ENCODE peak calls at places on chromosome 10, in ten cellular contexts. One of them, this sample, is unnamed.

GRCh38 chr10:101817542-101818118 is 614 bp downstream of the OGA start:
- DNase-seq in GM13976: peak
- DNase-seq in fibroblast of lung: peak
- DNase-seq in fibroblast of pulmonary artery: peak
- DNase-seq in psoas muscle: peak
- DNase-seq in right lobe of liver: peak
- DNase-seq in GM20000: peak
- DNase-seq in WTC11: no peak
- DNase-seq in HFFc6: peak
- DNase-seq in GM13977: no peak
- DNase-seq in this sample: peak

GRCh38 chr10:86389441-86390193 is 23.0 kb upstream of the GRID1 start:
- DNase-seq in fibroblast of lung: no peak
- DNase-seq in right lobe of liver: peak
- DNase-seq in GM13976: peak
- DNase-seq in GM20000: peak
- DNase-seq in fibroblast of pulmonary artery: peak
- DNase-seq in WTC11: peak
- DNase-seq in psoas muscle: no peak
- DNase-seq in HFFc6: no peak
- DNase-seq in GM13977: peak
- DNase-seq in this sample: no peak

GRCh38 chr10:28496481-28496961 is 36.4 kb upstream of the WAC start:
- DNase-seq in fibroblast of lung: no peak
- DNase-seq in psoas muscle: no peak
- DNase-seq in WTC11: no peak
- DNase-seq in right lobe of liver: no peak
- DNase-seq in GM13976: no peak
- DNase-seq in HFFc6: no peak
- DNase-seq in GM20000: no peak
- DNase-seq in fibroblast of pulmonary artery: no peak
- DNase-seq in GM13977: no peak
- DNase-seq in this sample: no peak

GRCh38 chr10:1190052-1190395 is 133.8 kb downstream of the WDR37 start:
- DNase-seq in right lobe of liver: no peak
- DNase-seq in GM13977: no peak
- DNase-seq in fibroblast of pulmonary artery: no peak
- DNase-seq in HFFc6: no peak
- DNase-seq in WTC11: no peak
- DNase-seq in fibroblast of lung: no peak
- DNase-seq in psoas muscle: no peak
- DNase-seq in GM20000: no peak
- DNase-seq in GM13976: no peak
- DNase-seq in this sample: no peak

GRCh38 chr10:71086439-71087080 is 125.8 kb upstream of the UNC5B start:
- DNase-seq in GM13976: no peak
- DNase-seq in right lobe of liver: peak
- DNase-seq in WTC11: no peak
- DNase-seq in psoas muscle: peak
- DNase-seq in fibroblast of pulmonary artery: no peak
- DNase-seq in GM20000: no peak
- DNase-seq in GM13977: no peak
- DNase-seq in fibroblast of lung: no peak
- DNase-seq in HFFc6: no peak
- DNase-seq in this sample: no peak

GRCh38 chr10:5583525-5584175 is 58.9 kb downstream of the CALML3 start:
- DNase-seq in right lobe of liver: no peak
- DNase-seq in fibroblast of pulmonary artery: peak
- DNase-seq in psoas muscle: no peak
- DNase-seq in WTC11: peak
- DNase-seq in fibroblast of lung: no peak
- DNase-seq in GM20000: peak
- DNase-seq in GM13977: no peak
- DNase-seq in HFFc6: no peak
- DNase-seq in GM13976: no peak
- DNase-seq in this sample: no peak

GRCh38 chr10:89531359-89531758 is 4.0 kb downstream of the SLC16A12 start:
- DNase-seq in GM20000: no peak
- DNase-seq in HFFc6: no peak
- DNase-seq in WTC11: no peak
- DNase-seq in GM13977: no peak
- DNase-seq in right lobe of liver: no peak
- DNase-seq in psoas muscle: no peak
- DNase-seq in GM13976: no peak
- DNase-seq in fibroblast of pulmonary artery: no peak
- DNase-seq in fibroblast of lung: no peak
- DNase-seq in this sample: no peak

GRCh38 chr10:35185260-35186034 is 58.8 kb downstream of the CREM start:
- DNase-seq in fibroblast of pulmonary artery: no peak
- DNase-seq in psoas muscle: no peak
- DNase-seq in right lobe of liver: no peak
- DNase-seq in HFFc6: no peak
- DNase-seq in GM13977: peak
- DNase-seq in GM13976: no peak
- DNase-seq in GM20000: peak
- DNase-seq in fibroblast of lung: no peak
- DNase-seq in WTC11: no peak
- DNase-seq in this sample: no peak

GRCh38 chr10:52965938-52966401 is 193.4 kb upstream of the MBL2 start:
- DNase-seq in right lobe of liver: no peak
- DNase-seq in GM20000: peak
- DNase-seq in fibroblast of pulmonary artery: no peak
- DNase-seq in HFFc6: no peak
- DNase-seq in GM13976: peak
- DNase-seq in psoas muscle: no peak
- DNase-seq in fibroblast of lung: no peak
- DNase-seq in WTC11: no peak
- DNase-seq in GM13977: peak
- DNase-seq in this sample: no peak

GRCh38 chr10:69802424-69803161 is 887 bp downstream of the COL13A1 start:
- DNase-seq in GM20000: peak
- DNase-seq in psoas muscle: peak
- DNase-seq in right lobe of liver: no peak
- DNase-seq in GM13977: no peak
- DNase-seq in WTC11: peak
- DNase-seq in fibroblast of lung: peak
- DNase-seq in GM13976: no peak
- DNase-seq in fibroblast of pulmonary artery: peak
- DNase-seq in HFFc6: peak
- DNase-seq in this sample: no peak
- TF ChIP-seq CTCF in GM20000: no peak
- TF ChIP-seq CTCF in psoas muscle: peak
- TF ChIP-seq CTCF in right lobe of liver: no peak
- TF ChIP-seq CTCF in GM13977: no peak
- TF ChIP-seq CTCF in WTC11: no peak
- TF ChIP-seq CTCF in fibroblast of lung: peak
- TF ChIP-seq CTCF in GM13976: no peak
- TF ChIP-seq CTCF in fibroblast of pulmonary artery: peak
- TF ChIP-seq CTCF in HFFc6: peak
- TF ChIP-seq CTCF in this sample: peak

GRCh38 chr10:99660662-99661369 is 1.5 kb downstream of the ENTPD7 start:
- DNase-seq in fibroblast of pulmonary artery: peak
- DNase-seq in psoas muscle: no peak
- DNase-seq in fibroblast of lung: no peak
- DNase-seq in right lobe of liver: no peak
- DNase-seq in HFFc6: no peak
- DNase-seq in GM13976: no peak
- DNase-seq in GM20000: no peak
- DNase-seq in GM13977: no peak
- DNase-seq in WTC11: no peak
- DNase-seq in this sample: no peak

GRCh38 chr10:99659868-99660366 is 608 bp downstream of the ENTPD7 start:
- DNase-seq in GM20000: no peak
- DNase-seq in psoas muscle: no peak
- DNase-seq in right lobe of liver: no peak
- DNase-seq in WTC11: no peak
- DNase-seq in fibroblast of pulmonary artery: no peak
- DNase-seq in HFFc6: no peak
- DNase-seq in fibroblast of lung: no peak
- DNase-seq in GM13976: no peak
- DNase-seq in GM13977: no peak
- DNase-seq in this sample: no peak

GRCh38 chr10:99658622-99659030 is 683 bp upstream of the ENTPD7 start:
- DNase-seq in WTC11: peak
- DNase-seq in GM13977: no peak
- DNase-seq in right lobe of liver: peak
- DNase-seq in psoas muscle: peak
- DNase-seq in fibroblast of pulmonary artery: peak
- DNase-seq in GM13976: no peak
- DNase-seq in GM20000: no peak
- DNase-seq in HFFc6: peak
- DNase-seq in fibroblast of lung: no peak
- DNase-seq in this sample: no peak

GRCh38 chr10:99661370-99661749 is 2.1 kb downstream of the ENTPD7 start:
- DNase-seq in fibroblast of pulmonary artery: peak
- DNase-seq in GM13977: no peak
- DNase-seq in GM20000: no peak
- DNase-seq in fibroblast of lung: peak
- DNase-seq in psoas muscle: no peak
- DNase-seq in GM13976: no peak
- DNase-seq in WTC11: no peak
- DNase-seq in HFFc6: peak
- DNase-seq in right lobe of liver: no peak
- DNase-seq in this sample: no peak

GRCh38 chr10:99659031-99659867 is at the start of gene ENTPD7:
- DNase-seq in GM13976: peak
- DNase-seq in psoas muscle: peak
- DNase-seq in HFFc6: peak
- DNase-seq in GM20000: peak
- DNase-seq in fibroblast of lung: peak
- DNase-seq in GM13977: peak
- DNase-seq in WTC11: peak
- DNase-seq in fibroblast of pulmonary artery: peak
- DNase-seq in right lobe of liver: peak
- DNase-seq in this sample: peak
- TF ChIP-seq CTCF in GM13976: no peak
- TF ChIP-seq CTCF in psoas muscle: peak
- TF ChIP-seq CTCF in HFFc6: peak
- TF ChIP-seq CTCF in GM20000: no peak
- TF ChIP-seq CTCF in fibroblast of lung: peak
- TF ChIP-seq CTCF in GM13977: no peak
- TF ChIP-seq CTCF in WTC11: no peak
- TF ChIP-seq CTCF in fibroblast of pulmonary artery: no peak
- TF ChIP-seq CTCF in right lobe of liver: peak
- TF ChIP-seq CTCF in this sample: peak

DNA sequence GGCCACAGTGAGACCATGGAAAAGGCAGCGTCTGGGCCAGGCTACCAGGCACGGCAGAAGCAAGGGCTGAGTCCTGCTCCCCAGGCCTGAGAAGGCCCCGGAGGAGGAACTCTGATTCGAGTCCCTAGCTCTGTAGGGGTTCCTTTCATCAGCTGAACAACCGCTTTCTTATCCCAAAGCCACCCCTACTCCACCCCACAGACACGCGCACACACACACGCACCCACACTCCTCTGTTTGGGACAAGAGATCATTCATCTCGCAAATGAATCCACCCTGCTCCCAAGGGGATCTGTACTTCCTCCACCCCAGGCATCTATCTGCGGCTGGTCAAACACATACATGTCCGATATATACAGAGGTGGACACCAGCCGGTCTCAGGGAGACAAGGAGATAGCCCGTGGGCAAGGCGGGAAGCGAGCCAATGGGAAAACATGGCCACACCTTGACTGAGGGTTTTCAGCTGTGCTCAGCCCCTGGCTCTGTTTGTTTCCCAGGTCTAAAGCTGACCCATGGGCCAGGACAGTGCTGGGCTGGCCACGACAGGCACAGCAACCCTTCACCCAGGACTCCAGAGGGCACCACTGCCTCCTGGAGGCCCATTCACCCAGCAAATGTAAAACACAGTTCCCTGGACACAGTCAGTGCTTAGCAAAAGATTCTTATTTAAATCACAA is 7.3 kb downstream of the ZCCHC24 start:
- DNase-seq in fibroblast of pulmonary artery: no peak
- DNase-seq in fibroblast of lung: peak
- DNase-seq in GM13977: no peak
- DNase-seq in GM20000: no peak
- DNase-seq in right lobe of liver: peak
- DNase-seq in WTC11: no peak
- DNase-seq in GM13976: no peak
- DNase-seq in psoas muscle: no peak
- DNase-seq in HFFc6: no peak
- DNase-seq in this sample: no peak
- TF ChIP-seq CTCF in fibroblast of pulmonary artery: peak
- TF ChIP-seq CTCF in fibroblast of lung: peak
- TF ChIP-seq CTCF in GM13977: no peak
- TF ChIP-seq CTCF in GM20000: no peak
- TF ChIP-seq CTCF in right lobe of liver: peak
- TF ChIP-seq CTCF in WTC11: no peak
- TF ChIP-seq CTCF in GM13976: no peak
- TF ChIP-seq CTCF in psoas muscle: peak
- TF ChIP-seq CTCF in HFFc6: peak
- TF ChIP-seq CTCF in this sample: peak

GRCh38 chr10:50416181-50416824 is 165.0 kb upstream of the ASAH2 start:
- DNase-seq in fibroblast of pulmonary artery: peak
- DNase-seq in right lobe of liver: no peak
- DNase-seq in GM13977: no peak
- DNase-seq in HFFc6: no peak
- DNase-seq in psoas muscle: no peak
- DNase-seq in fibroblast of lung: no peak
- DNase-seq in GM13976: peak
- DNase-seq in WTC11: no peak
- DNase-seq in GM20000: peak
- DNase-seq in this sample: no peak

GRCh38 chr10:50417486-50417905 is 166.2 kb upstream of the ASAH2 start:
- DNase-seq in WTC11: no peak
- DNase-seq in fibroblast of lung: no peak
- DNase-seq in GM13976: no peak
- DNase-seq in right lobe of liver: peak
- DNase-seq in fibroblast of pulmonary artery: peak
- DNase-seq in HFFc6: no peak
- DNase-seq in psoas muscle: no peak
- DNase-seq in GM13977: no peak
- DNase-seq in GM20000: peak
- DNase-seq in this sample: no peak

GRCh38 chr10:50416885-50417284 is 165.6 kb upstream of the ASAH2 start:
- DNase-seq in GM13977: no peak
- DNase-seq in WTC11: no peak
- DNase-seq in GM13976: no peak
- DNase-seq in fibroblast of pulmonary artery: no peak
- DNase-seq in right lobe of liver: no peak
- DNase-seq in psoas muscle: no peak
- DNase-seq in fibroblast of lung: no peak
- DNase-seq in HFFc6: no peak
- DNase-seq in GM20000: peak
- DNase-seq in this sample: no peak

GRCh38 chr10:50417906-50418697 is 166.8 kb upstream of the ASAH2 start:
- DNase-seq in GM13977: peak
- DNase-seq in HFFc6: peak
- DNase-seq in WTC11: peak
- DNase-seq in psoas muscle: peak
- DNase-seq in right lobe of liver: peak
- DNase-seq in fibroblast of lung: peak
- DNase-seq in GM20000: peak
- DNase-seq in GM13976: peak
- DNase-seq in fibroblast of pulmonary artery: peak
- DNase-seq in this sample: peak

DNA sequence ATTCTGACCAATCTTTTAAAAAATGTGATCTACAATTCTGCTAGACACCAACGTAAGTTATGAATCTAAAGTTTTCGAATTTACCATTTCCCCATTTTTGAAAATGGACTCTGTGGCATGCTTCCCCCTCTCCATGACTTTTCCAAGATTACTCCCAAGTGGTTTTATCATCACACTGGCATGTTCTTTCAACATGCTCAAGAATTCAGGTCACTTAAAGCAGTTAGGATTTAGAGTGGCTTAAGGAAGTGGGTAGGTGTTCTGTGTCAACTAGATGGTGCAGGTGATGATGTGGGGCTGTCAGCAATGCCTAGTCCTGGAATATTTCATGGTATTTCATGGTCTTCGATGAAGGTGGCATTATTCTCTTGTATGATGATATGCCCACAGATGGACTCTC is 164.0 kb upstream of the ASAH2 start:
- DNase-seq in GM20000: no peak
- DNase-seq in fibroblast of pulmonary artery: no peak
- DNase-seq in right lobe of liver: no peak
- DNase-seq in GM13977: no peak
- DNase-seq in fibroblast of lung: no peak
- DNase-seq in psoas muscle: no peak
- DNase-seq in GM13976: no peak
- DNase-seq in WTC11: no peak
- DNase-seq in HFFc6: no peak
- DNase-seq in this sample: no peak
- TF ChIP-seq CTCF in GM20000: no peak
- TF ChIP-seq CTCF in fibroblast of pulmonary artery: no peak
- TF ChIP-seq CTCF in right lobe of liver: no peak
- TF ChIP-seq CTCF in GM13977: no peak
- TF ChIP-seq CTCF in fibroblast of lung: no peak
- TF ChIP-seq CTCF in psoas muscle: no peak
- TF ChIP-seq CTCF in GM13976: no peak
- TF ChIP-seq CTCF in WTC11: no peak
- TF ChIP-seq CTCF in HFFc6: no peak
- TF ChIP-seq CTCF in this sample: no peak